ENCODE peak calls at places on chromosomes 16 and 17, in ten cellular contexts. G is NCI-H2081; R is HEK293T; E is T-helper 9 cell; B is Daoy; J is C1 segment of cervical spinal cord; Z is activated T-helper 1 cell treated with anti-CD3 and anti-CD28 coated beads, Interleukin-2, amount 50 U/mL, for 16 hours; S is activated CD4-positive, alpha-beta T cell treated with anti-CD3 and anti-CD28 coated beads, Interleukin-2, amount 50 U/mL, for 4 hours; M is stimulated activated naive CD8-positive, alpha-beta T cell treated with anti-CD3 and anti-CD28 coated beads, Interleukin-15, Interleukin-2, amounts not matched to agents 100 U/mL and 50 U/mL, for 24 hours; W is cardiac fibroblast. D is an unnamed sample.

GRCh38 chr17:34378664-34379101 is 15.7 kb upstream of the CCL1 start:
- DNase-seq in S (no peak), B (no peak), Z (no peak), W (no peak), G (no peak), R (no peak), J (no peak), M (peak; percentile 25), E (no peak), D (no peak)

GRCh38 chr16:30417447-30418349 is 10.3 kb downstream of the ZNF771 start:
- DNase-seq in G (peak; percentile 95), M (peak; percentile 88), W (peak; percentile 88), Z (peak; percentile 83), J (peak; percentile 43), S (peak; percentile 82), B (peak; percentile 95), R (peak; percentile 63), E (peak; percentile 76), D (peak; percentile 68)

GRCh38 chr16:642189-643049 is 791 bp downstream of the MCRIP2 start:
- DNase-seq in W (peak; percentile 31), E (no peak), Z (no peak), R (no peak), M (peak; percentile 63), B (peak; percentile 37), G (peak; percentile 33), S (no peak), J (peak; percentile 56), D (no peak)

GRCh38 chr16:88977028-88977844 is at the start of gene CBFA2T3:
- DNase-seq in G (no peak), E (no peak), R (no peak), J (peak; percentile 58), W (no peak), Z (no peak), B (no peak), M (no peak), S (no peak), D (no peak)

GRCh38 chr17:17351901-17352781 is 49.0 kb downstream of the NT5M start:
- DNase-seq in R (no peak), G (no peak), Z (no peak), B (peak; percentile 67), W (peak; percentile 56), M (no peak), E (no peak), J (no peak), S (no peak), D (no peak)

GRCh38 chr17:40168262-40168832 is 8.9 kb upstream of the RAPGEFL1 start:
- DNase-seq in M (peak; percentile 16), E (no peak), G (peak; percentile 55), S (peak; percentile 28), R (peak; percentile 46), B (peak; percentile 52), J (no peak), W (peak; percentile 83), Z (no peak), D (no peak)

GRCh38 chr17:33506889-33507650 is 214.0 kb upstream of the ASIC2 start:
- DNase-seq in J (no peak), S (no peak), Z (no peak), E (no peak), G (no peak), B (peak; percentile 70), R (no peak), M (no peak), W (no peak), D (no peak)

GRCh38 chr17:62085511-62086408 is 20.7 kb upstream of the MED13 start:
- DNase-seq in W (peak; percentile 33), J (no peak), S (no peak), G (no peak), B (no peak), M (no peak), Z (no peak), E (no peak), R (no peak), D (no peak)

GRCh38 chr16:53129281-53130192 is 74.7 kb downstream of the CHD9 start:
- DNase-seq in R (peak; percentile 28), B (peak; percentile 15), Z (no peak), E (no peak), J (no peak), M (no peak), G (peak; percentile 19), W (peak; percentile 74), S (no peak), D (no peak)

GRCh38 chr17:27649929-27650328 is 18.9 kb downstream of the LGALS9 start:
- DNase-seq in E (no peak), G (no peak), S (no peak), Z (no peak), R (no peak), J (peak; percentile 41), M (no peak), W (no peak), B (no peak), D (no peak)

D was measured in activated CD8-positive, alpha-beta memory T cell treated with anti-CD3 and anti-CD28 coated beads for 1 hour.